ENCODE peak calls at places on chromosome 14, in seven cellular contexts. D, B, I, G, N, S and R are unnamed samples.

GRCh38 chr14:88430976-88431375 is 45.5 kb downstream of the SPATA7 start:
- DNase-seq in I (no peak), B (no peak), S (no peak), G (no peak), N (no peak), D (no peak), R (no peak)

GRCh38 chr14:96538097-96538496 is 35.9 kb downstream of the PAPOLA start:
- DNase-seq in N (no peak), S (no peak), D (no peak), I (no peak), B (no peak), G (no peak), R (no peak)

GRCh38 chr14:75456069-75457023 is 28.5 kb downstream of the JDP2 start:
- DNase-seq in D (no peak), S (no peak), I (no peak), B (no peak), G (no peak), N (no peak), R (no peak)

GRCh38 chr14:56807586-56808168 is 2.6 kb downstream of the OTX2 start:
- DNase-seq in S (no peak), I (no peak), G (no peak), N (no peak), B (no peak), D (no peak), R (no peak)

GRCh38 chr14:73245401-73246325 is 8.4 kb downstream of the PAPLN start:
- DNase-seq in B (no peak), D (no peak), I (no peak), G (peak), N (peak), S (no peak), R (peak)

GRCh38 chr14:96782436-96782835 is 14.7 kb upstream of the VRK1 start:
- DNase-seq in G (no peak), S (no peak), I (no peak), N (no peak), D (no peak), B (no peak), R (no peak)

GRCh38 chr14:94701854-94702370 is 68.0 kb downstream of the GSC start:
- DNase-seq in S (no peak), B (no peak), I (no peak), N (no peak), G (no peak), D (no peak), R (no peak)

GRCh38 chr14:90409209-90409730 is 12.4 kb downstream of the CALM1 start:
- DNase-seq in B (no peak), D (peak), I (peak), S (peak), N (no peak), G (no peak), R (no peak)

GRCh38 chr14:100541621-100542560 is 45.3 kb downstream of the BEGAIN start:
- DNase-seq in B (no peak), S (no peak), N (no peak), G (no peak), I (no peak), D (no peak), R (no peak)

GRCh38 chr14:37246427-37246829 is 48.7 kb downstream of the MIPOL1 start:
- DNase-seq in G (no peak), S (peak), B (no peak), I (no peak), D (peak), N (peak), R (peak)